ENCODE peak calls at places on chromosomes 1 and 21, in seven cellular contexts. One of them, this sample, is unnamed.

GRCh38 chr21:25708467-25709065 is 26.1 kb downstream of the ATP5PF start:
- DNase-seq in thoracic aorta: no peak
- DNase-seq in heart right ventricle: no peak
- DNase-seq in Panc1: peak
- DNase-seq in SK-N-SH: peak
- DNase-seq in mesothelial cell of epicardium: peak
- DNase-seq in GM10248: peak
- DNase-seq in this sample: peak

GRCh38 chr1:82838066-82838465 is 1037.3 kb downstream of the ADGRL2 start:
- DNase-seq in thoracic aorta: no peak
- DNase-seq in heart right ventricle: no peak
- DNase-seq in Panc1: no peak
- DNase-seq in SK-N-SH: no peak
- DNase-seq in mesothelial cell of epicardium: no peak
- DNase-seq in GM10248: no peak
- DNase-seq in this sample: no peak

GRCh38 chr1:26391450-26391849 is 18.9 kb upstream of the ZNF683 start:
- DNase-seq in thoracic aorta: no peak
- DNase-seq in heart right ventricle: no peak
- DNase-seq in Panc1: no peak
- DNase-seq in SK-N-SH: peak
- DNase-seq in mesothelial cell of epicardium: no peak
- DNase-seq in GM10248: peak
- DNase-seq in this sample: peak

GRCh38 chr1:30682396-30683275 is 40.7 kb downstream of the MATN1 start:
- DNase-seq in thoracic aorta: no peak
- DNase-seq in heart right ventricle: no peak
- DNase-seq in Panc1: no peak
- DNase-seq in SK-N-SH: no peak
- DNase-seq in mesothelial cell of epicardium: no peak
- DNase-seq in GM10248: no peak
- DNase-seq in this sample: no peak

GRCh38 chr21:15682182-15682895 is 47.4 kb upstream of the USP25 start:
- DNase-seq in thoracic aorta: no peak
- DNase-seq in heart right ventricle: no peak
- DNase-seq in Panc1: no peak
- DNase-seq in SK-N-SH: no peak
- DNase-seq in mesothelial cell of epicardium: no peak
- DNase-seq in GM10248: no peak
- DNase-seq in this sample: no peak

GRCh38 chr1:4056422-4056821 is 156.3 kb upstream of the C1orf174 start:
- DNase-seq in thoracic aorta: no peak
- DNase-seq in heart right ventricle: no peak
- DNase-seq in Panc1: no peak
- DNase-seq in SK-N-SH: no peak
- DNase-seq in mesothelial cell of epicardium: no peak
- DNase-seq in GM10248: no peak
- DNase-seq in this sample: no peak

GRCh38 chr1:23916209-23917131 is 3.3 kb upstream of the CNR2 start:
- DNase-seq in thoracic aorta: no peak
- DNase-seq in heart right ventricle: peak
- DNase-seq in Panc1: peak
- DNase-seq in SK-N-SH: peak
- DNase-seq in mesothelial cell of epicardium: peak
- DNase-seq in GM10248: peak
- DNase-seq in this sample: peak

GRCh38 chr1:114488739-114489138 is 22.3 kb downstream of the TRIM33 start:
- DNase-seq in thoracic aorta: no peak
- DNase-seq in heart right ventricle: no peak
- DNase-seq in Panc1: no peak
- DNase-seq in SK-N-SH: no peak
- DNase-seq in mesothelial cell of epicardium: no peak
- DNase-seq in GM10248: no peak
- DNase-seq in this sample: no peak

GRCh38 chr1:876428-876827 is 47.3 kb upstream of the SAMD11 start:
- DNase-seq in thoracic aorta: no peak
- DNase-seq in heart right ventricle: no peak
- DNase-seq in Panc1: no peak
- DNase-seq in SK-N-SH: no peak
- DNase-seq in mesothelial cell of epicardium: no peak
- DNase-seq in GM10248: no peak
- DNase-seq in this sample: no peak

GRCh38 chr1:113686891-113687624 is 72.2 kb downstream of the PHTF1 start:
- DNase-seq in thoracic aorta: no peak
- DNase-seq in heart right ventricle: no peak
- DNase-seq in Panc1: no peak
- DNase-seq in SK-N-SH: no peak
- DNase-seq in mesothelial cell of epicardium: no peak
- DNase-seq in GM10248: no peak
- DNase-seq in this sample: no peak

GRCh38 chr1:168312718-168313604 is 32.3 kb downstream of the TBX19 start:
- DNase-seq in thoracic aorta: no peak
- DNase-seq in heart right ventricle: no peak
- DNase-seq in Panc1: no peak
- DNase-seq in SK-N-SH: no peak
- DNase-seq in mesothelial cell of epicardium: no peak
- DNase-seq in GM10248: no peak
- DNase-seq in this sample: no peak

GRCh38 chr1:25711555-25712298 is 88.3 kb upstream of the SELENON start:
- DNase-seq in thoracic aorta: no peak
- DNase-seq in heart right ventricle: peak
- DNase-seq in Panc1: no peak
- DNase-seq in SK-N-SH: no peak
- DNase-seq in mesothelial cell of epicardium: no peak
- DNase-seq in GM10248: no peak
- DNase-seq in this sample: no peak

GRCh38 chr21:32337206-32337605 is 38.6 kb downstream of the MRAP start:
- DNase-seq in thoracic aorta: no peak
- DNase-seq in heart right ventricle: no peak
- DNase-seq in Panc1: no peak
- DNase-seq in SK-N-SH: no peak
- DNase-seq in mesothelial cell of epicardium: peak
- DNase-seq in GM10248: no peak
- DNase-seq in this sample: no peak

GRCh38 chr1:44799770-44800584 is at the start of gene PLK3:
- DNase-seq in thoracic aorta: peak
- DNase-seq in heart right ventricle: peak
- DNase-seq in Panc1: peak
- DNase-seq in SK-N-SH: peak
- DNase-seq in mesothelial cell of epicardium: peak
- DNase-seq in GM10248: peak
- DNase-seq in this sample: peak

GRCh38 chr1:56803561-56804156 is 15.5 kb downstream of the FYB2 start:
- DNase-seq in thoracic aorta: no peak
- DNase-seq in heart right ventricle: no peak
- DNase-seq in Panc1: peak
- DNase-seq in SK-N-SH: peak
- DNase-seq in mesothelial cell of epicardium: no peak
- DNase-seq in GM10248: no peak
- DNase-seq in this sample: peak

GRCh38 chr1:18668051-18668450 is 37.4 kb downstream of the PAX7 start:
- DNase-seq in thoracic aorta: no peak
- DNase-seq in heart right ventricle: no peak
- DNase-seq in Panc1: no peak
- DNase-seq in SK-N-SH: no peak
- DNase-seq in mesothelial cell of epicardium: no peak
- DNase-seq in GM10248: no peak
- DNase-seq in this sample: no peak
- TF ChIP-seq CTCF in thoracic aorta: no peak
- TF ChIP-seq CTCF in heart right ventricle: no peak
- TF ChIP-seq CTCF in Panc1: no peak
- TF ChIP-seq CTCF in SK-N-SH: no peak
- TF ChIP-seq CTCF in mesothelial cell of epicardium: no peak
- TF ChIP-seq CTCF in GM10248: no peak
- TF ChIP-seq CTCF in this sample: no peak

DNA sequence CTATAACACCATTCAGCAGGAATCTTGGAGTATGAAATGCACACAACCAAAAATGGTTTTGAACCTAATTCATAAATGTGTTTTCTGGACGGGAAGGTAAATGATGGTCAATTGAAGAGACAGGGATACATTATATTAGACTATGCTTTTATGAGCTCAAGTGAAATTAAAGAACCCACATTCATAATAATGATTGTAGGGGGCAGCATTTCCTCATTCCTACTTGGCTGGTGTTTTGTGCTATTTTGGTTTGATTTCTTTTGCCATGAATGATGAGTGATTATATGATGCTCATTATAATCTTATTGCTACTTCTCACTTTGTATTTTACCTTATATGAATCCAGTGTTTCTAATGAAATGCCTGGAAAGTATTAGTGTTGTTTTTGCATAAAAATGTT is 372 bp downstream of the OR2L3 start:
- DNase-seq in thoracic aorta: no peak
- DNase-seq in heart right ventricle: no peak
- DNase-seq in Panc1: no peak
- DNase-seq in SK-N-SH: no peak
- DNase-seq in mesothelial cell of epicardium: no peak
- DNase-seq in GM10248: no peak
- DNase-seq in this sample: no peak
- TF ChIP-seq CTCF in thoracic aorta: no peak
- TF ChIP-seq CTCF in heart right ventricle: no peak
- TF ChIP-seq CTCF in Panc1: no peak
- TF ChIP-seq CTCF in SK-N-SH: no peak
- TF ChIP-seq CTCF in mesothelial cell of epicardium: no peak
- TF ChIP-seq CTCF in GM10248: no peak
- TF ChIP-seq CTCF in this sample: no peak

GRCh38 chr1:5399771-5400170 is 592.5 kb downstream of the NPHP4 start:
- DNase-seq in thoracic aorta: no peak
- DNase-seq in heart right ventricle: no peak
- DNase-seq in Panc1: no peak
- DNase-seq in SK-N-SH: no peak
- DNase-seq in mesothelial cell of epicardium: no peak
- DNase-seq in GM10248: no peak
- DNase-seq in this sample: no peak
- TF ChIP-seq CTCF in thoracic aorta: no peak
- TF ChIP-seq CTCF in heart right ventricle: no peak
- TF ChIP-seq CTCF in Panc1: no peak
- TF ChIP-seq CTCF in SK-N-SH: no peak
- TF ChIP-seq CTCF in mesothelial cell of epicardium: no peak
- TF ChIP-seq CTCF in GM10248: no peak
- TF ChIP-seq CTCF in this sample: no peak

GRCh38 chr1:8398677-8399076 is 80.8 kb downstream of the SLC45A1 start:
- DNase-seq in thoracic aorta: no peak
- DNase-seq in heart right ventricle: no peak
- DNase-seq in Panc1: no peak
- DNase-seq in SK-N-SH: no peak
- DNase-seq in mesothelial cell of epicardium: no peak
- DNase-seq in GM10248: no peak
- DNase-seq in this sample: no peak
- TF ChIP-seq CTCF in thoracic aorta: no peak
- TF ChIP-seq CTCF in heart right ventricle: no peak
- TF ChIP-seq CTCF in Panc1: peak
- TF ChIP-seq CTCF in SK-N-SH: peak
- TF ChIP-seq CTCF in mesothelial cell of epicardium: peak
- TF ChIP-seq CTCF in GM10248: no peak
- TF ChIP-seq CTCF in this sample: peak